ENCODE peak calls at places on chromosomes 16 and 17, in four cellular contexts. S is uterus, B is NCI-H2171, V is Karpas-422. Y is an unnamed sample.

GRCh38 chr17:38591759-38592241 is 14.0 kb downstream of the SRCIN1 start:
- DNase-seq in S (no peak), B (no peak), V (no peak), Y (no peak)

GRCh38 chr17:2087597-2088211 is 32.8 kb downstream of the HIC1 start:
- DNase-seq in S (peak), V (peak), B (no peak), Y (no peak)

GRCh38 chr16:29915590-29916247 is 10.3 kb downstream of the KCTD13 start:
- DNase-seq in S (no peak), V (no peak), B (no peak), Y (no peak)

GRCh38 chr16:89860747-89861304 is 12.6 kb upstream of the TCF25 start:
- DNase-seq in B (peak), V (peak), S (peak), Y (peak)

GRCh38 chr16:27977966-27978365 is 85.5 kb downstream of the GSG1L start:
- DNase-seq in V (no peak), B (no peak), S (no peak), Y (no peak)

GRCh38 chr17:59620518-59621259 is 994 bp downstream of the CLTC start:
- DNase-seq in B (peak), S (peak), V (peak), Y (peak)

GRCh38 chr17:61436995-61437704 is 15.1 kb upstream of the TBX4 start:
- DNase-seq in S (no peak), B (no peak), V (no peak), Y (no peak)

GRCh38 chr17:58779446-58779845 is 23.8 kb downstream of the PPM1E start:
- DNase-seq in S (no peak), B (no peak), V (no peak), Y (no peak)

GRCh38 chr17:29136998-29137730 is 43.0 kb downstream of the MYO18A start:
- DNase-seq in B (no peak), S (no peak), V (no peak), Y (no peak)

GRCh38 chr17:28745052-28745776 is 1.4 kb downstream of the TRAF4 start:
- DNase-seq in V (peak), B (peak), S (peak), Y (peak)

GRCh38 chr17:74204474-74204873 is 996 bp downstream of the RPL38 start:
- DNase-seq in B (no peak), V (no peak), S (no peak), Y (no peak)

GRCh38 chr17:81794509-81794908 is 9.4 kb upstream of the GCGR start:
- DNase-seq in S (no peak), V (no peak), B (no peak), Y (no peak)

GRCh38 chr17:59038734-59039133 is 67.9 kb downstream of the TRIM37 start:
- DNase-seq in V (no peak), B (no peak), S (no peak), Y (no peak)

GRCh38 chr17:77140878-77141767 is at the start of gene SEC14L1:
- DNase-seq in B (no peak), S (peak), V (peak), Y (no peak)

GRCh38 chr16:383326-384020 is 1.7 kb upstream of the PGAP6 start:
- DNase-seq in B (no peak), V (peak), S (no peak), Y (peak)

GRCh38 chr17:77778636-77779524 is 179.6 kb upstream of the TNRC6C start:
- DNase-seq in V (no peak), B (peak), S (peak), Y (peak)

GRCh38 chr17:41486809-41487530 is 2.7 kb downstream of the KRT36 start:
- DNase-seq in V (peak), S (no peak), B (no peak), Y (no peak)

GRCh38 chr17:77881545-77881944 is 77.0 kb upstream of the TNRC6C start:
- DNase-seq in S (peak), V (peak), B (no peak), Y (no peak)

GRCh38 chr17:920190-920589 is 59.4 kb downstream of the NXN start:
- DNase-seq in B (no peak), S (no peak), V (no peak), Y (no peak)

GRCh38 chr17:75848523-75849303 is 4.5 kb upstream of the UNC13D start:
- DNase-seq in V (peak), B (peak), S (peak), Y (peak)

GRCh38 chr16:30490210-30490609 is 17.7 kb downstream of the ITGAL start:
- DNase-seq in B (no peak), V (no peak), S (no peak), Y (no peak)

GRCh38 chr16:66127459-66128362 is 238.8 kb upstream of the CDH5 start:
- DNase-seq in S (no peak), B (no peak), V (peak), Y (no peak)

GRCh38 chr17:31579265-31579664 is 187.8 kb downstream of the RAB11FIP4 start:
- DNase-seq in S (no peak), B (no peak), V (no peak), Y (peak)

GRCh38 chr17:79080761-79081290 is 6.2 kb downstream of the ENGASE start:
- DNase-seq in S (no peak), V (no peak), B (no peak), Y (no peak)

GRCh38 chr17:78572277-78573205 is 4.7 kb downstream of the DNAH17 start:
- DNase-seq in S (no peak), V (no peak), B (peak), Y (no peak)

Y was measured in DMS153.